ENCODE peak calls at places on chromosome 16, in nine cellular contexts. W is pancreas, P is bronchial epithelial cell, X is dorsolateral prefrontal cortex, R is psoas muscle, E is tibial nerve, G is AG04450, I is spleen, Z is activated B cell treated with CpG ODN at 0.5 μM for 24 hours. A is an unnamed sample.

GRCh38 chr16:51103590-51103989 is 47.5 kb downstream of the SALL1 start:
- DNase-seq in W (no peak), X (no peak), G (no peak), P (no peak), Z (no peak), R (no peak), E (no peak), I (no peak), A (no peak)

GRCh38 chr16:46822270-46822669 is 8.7 kb downstream of the C16orf87 start:
- DNase-seq in P (no peak), Z (no peak), R (no peak), E (no peak), G (peak), W (no peak), I (no peak), X (no peak), A (no peak)

GRCh38 chr16:56673916-56674315 is 4.3 kb downstream of the MT1H start:
- DNase-seq in W (no peak), E (no peak), G (no peak), I (no peak), R (no peak), Z (no peak), P (peak), X (no peak), A (no peak)

GRCh38 chr16:4316103-4316731 is 350 bp downstream of the GLIS2 start:
- DNase-seq in Z (no peak), W (no peak), P (no peak), R (no peak), I (no peak), X (no peak), G (no peak), E (no peak), A (no peak)

GRCh38 chr16:16092925-16093624 is 130.2 kb downstream of the ABCC6 start:
- DNase-seq in R (no peak), W (peak), G (no peak), I (no peak), Z (no peak), P (no peak), X (no peak), E (no peak), A (no peak)

GRCh38 chr16:50613281-50613991 is 65.2 kb downstream of the NKD1 start:
- DNase-seq in G (no peak), Z (no peak), E (no peak), X (no peak), I (no peak), R (no peak), P (no peak), W (no peak), A (no peak)

GRCh38 chr16:19888834-19889233 is 4.2 kb upstream of the GPRC5B start:
- DNase-seq in W (no peak), P (no peak), G (no peak), E (no peak), Z (no peak), R (no peak), X (no peak), I (no peak), A (no peak)

GRCh38 chr16:4624827-4625616 is 396 bp downstream of the MGRN1 start:
- DNase-seq in R (peak), X (peak), I (peak), G (peak), E (no peak), W (peak), P (peak), Z (peak), A (no peak)

GRCh38 chr16:57814896-57815295 is 12.6 kb upstream of the KIFC3 start:
- DNase-seq in E (no peak), Z (no peak), X (no peak), I (no peak), P (no peak), R (no peak), W (no peak), G (no peak), A (no peak)

GRCh38 chr16:5979905-5980550 is 882.4 kb upstream of the EEF2KMT start:
- DNase-seq in G (no peak), Z (no peak), E (no peak), X (no peak), R (no peak), P (no peak), I (no peak), W (no peak), A (no peak)

GRCh38 chr16:57372372-57373116 is at the start of gene CX3CL1:
- DNase-seq in P (peak), Z (no peak), E (no peak), R (peak), I (no peak), W (peak), G (no peak), X (peak), A (peak)

GRCh38 chr16:86072328-86073102 is 173.6 kb downstream of the IRF8 start:
- DNase-seq in Z (no peak), I (peak), X (peak), W (peak), P (peak), R (peak), E (peak), G (peak), A (no peak)

GRCh38 chr16:64910351-64910750 is 211.5 kb downstream of the CDH11 start:
- DNase-seq in I (no peak), W (peak), E (peak), Z (no peak), X (no peak), R (peak), G (peak), P (no peak), A (no peak)

GRCh38 chr16:70470927-70471341 is 16.5 kb downstream of the FCSK start:
- DNase-seq in Z (no peak), E (no peak), P (no peak), W (no peak), I (no peak), G (no peak), R (peak), X (peak), A (no peak)

GRCh38 chr16:58563235-58563634 is 47.9 kb downstream of the SETD6 start:
- DNase-seq in W (no peak), R (no peak), X (no peak), Z (no peak), I (no peak), P (peak), G (peak), E (no peak), A (no peak)

GRCh38 chr16:71460246-71460645 is 1.8 kb downstream of the ZNF23 start:
- DNase-seq in I (no peak), P (peak), W (no peak), R (no peak), X (no peak), Z (no peak), E (no peak), G (peak), A (no peak)

GRCh38 chr16:72763927-72764628 is 283.9 kb downstream of the ZFHX3 start:
- DNase-seq in Z (no peak), P (no peak), R (no peak), G (no peak), E (no peak), I (no peak), W (no peak), X (no peak), A (no peak)

GRCh38 chr16:15055141-15056053 is 477 bp downstream of the NTAN1 start:
- DNase-seq in G (no peak), Z (no peak), I (peak), W (peak), E (no peak), R (peak), X (peak), P (no peak), A (no peak)

GRCh38 chr16:74868501-74868900 is 93.9 kb upstream of the FA2H start:
- DNase-seq in G (no peak), R (no peak), X (no peak), P (peak), Z (no peak), W (no peak), I (no peak), E (no peak), A (no peak)

DNA sequence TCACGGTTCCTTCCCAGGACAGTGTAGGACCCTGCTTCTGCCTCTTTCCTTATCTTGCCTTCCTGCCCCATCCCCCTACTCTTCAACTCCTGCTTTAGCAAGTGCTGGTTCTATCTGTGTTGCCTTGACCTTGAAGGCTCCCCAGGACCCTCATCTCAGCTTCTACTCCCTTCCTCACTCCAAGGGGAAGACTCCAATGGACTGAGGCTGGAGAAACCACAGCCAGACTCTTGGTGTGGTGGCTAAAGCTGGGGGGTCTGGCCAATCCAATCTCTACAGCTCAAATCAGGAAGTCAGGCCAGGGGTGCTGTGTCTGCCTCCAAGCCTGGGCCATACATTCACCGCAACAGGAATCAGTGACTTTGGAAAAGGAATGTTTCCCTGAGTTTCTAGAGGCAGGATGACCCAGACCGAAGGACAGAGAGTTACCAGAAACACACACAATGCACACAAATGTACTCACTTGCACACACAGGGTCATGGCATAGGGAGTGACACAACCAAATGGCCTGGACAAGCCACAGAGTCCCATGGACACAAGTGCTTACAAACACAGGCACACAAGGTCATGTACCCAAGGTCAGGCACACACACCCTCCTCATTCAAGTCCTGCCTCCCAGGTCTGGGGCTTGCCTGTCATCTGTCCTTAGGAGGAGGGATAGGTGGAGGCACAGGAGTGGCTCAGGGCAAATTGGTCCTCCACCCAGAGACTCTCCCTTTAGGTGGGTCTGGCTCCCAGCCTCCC is 1.7 kb upstream of the HSD11B2 start:
- DNase-seq in X (no peak), Z (no peak), I (no peak), R (no peak), E (no peak), W (no peak), G (no peak), P (no peak), A (no peak)
- TF ChIP-seq CTCF in X (no peak), Z (no peak), I (no peak), R (no peak), E (no peak), W (no peak), G (no peak), P (no peak), A (no peak)

GRCh38 chr16:68264128-68265077 is at the start of gene SLC7A6:
- DNase-seq in X (peak), Z (peak), E (peak), R (peak), G (no peak), P (peak), W (peak), I (peak), A (peak)
- TF ChIP-seq CTCF in X (peak), Z (no peak), E (peak), R (peak), G (peak), P (peak), W (peak), I (peak), A (peak)

DNA sequence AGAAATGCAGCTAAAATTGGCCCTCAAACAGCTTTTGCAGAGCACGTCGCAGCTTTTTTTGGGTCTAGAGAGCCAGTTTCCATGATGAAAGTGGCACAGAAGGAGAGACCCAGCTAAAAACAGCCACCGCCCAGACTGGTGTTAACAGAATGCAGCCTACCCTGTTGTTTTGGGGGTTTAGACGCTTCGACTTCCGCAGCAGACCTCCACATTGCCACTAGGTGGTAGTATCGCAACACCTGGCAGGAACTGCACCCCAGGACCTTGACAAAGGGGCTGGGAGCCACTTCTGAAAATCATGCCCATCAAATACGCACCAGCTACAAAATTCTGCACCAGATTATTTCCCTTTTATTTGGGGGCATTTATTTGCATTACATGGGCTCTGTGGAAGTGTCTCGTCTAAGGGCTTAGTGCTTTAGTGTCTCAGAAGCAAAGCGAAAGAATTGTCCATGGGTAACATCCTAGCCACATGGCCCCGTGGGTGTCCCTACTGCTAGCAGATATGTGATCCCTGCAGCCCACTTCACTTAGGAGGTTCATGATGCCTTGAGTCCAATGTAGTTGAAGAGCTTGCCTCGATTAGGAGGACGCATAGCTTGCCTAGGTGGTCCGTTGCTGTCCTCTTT is 167.1 kb downstream of the HAPSTR1 start:
- DNase-seq in P (peak), Z (no peak), X (peak), I (no peak), G (no peak), W (peak), E (no peak), R (peak), A (no peak)
- TF ChIP-seq CTCF in P (peak), Z (no peak), X (peak), I (no peak), G (peak), W (peak), E (peak), R (peak), A (peak)

GRCh38 chr16:89293276-89294143 is 76.0 kb downstream of the ZNF778 start:
- DNase-seq in E (no peak), R (no peak), Z (no peak), X (no peak), G (no peak), P (no peak), W (no peak), I (no peak), A (no peak)
- TF ChIP-seq CTCF in E (no peak), R (no peak), Z (no peak), X (no peak), G (peak), P (no peak), W (no peak), I (no peak), A (peak)

GRCh38 chr16:82439678-82440293 is 187.0 kb upstream of the CDH13 start:
- DNase-seq in X (no peak), W (no peak), P (no peak), I (no peak), G (no peak), E (no peak), Z (no peak), R (no peak), A (no peak)
- TF ChIP-seq CTCF in X (no peak), W (no peak), P (peak), I (no peak), G (peak), E (no peak), Z (no peak), R (no peak), A (peak)

DNA sequence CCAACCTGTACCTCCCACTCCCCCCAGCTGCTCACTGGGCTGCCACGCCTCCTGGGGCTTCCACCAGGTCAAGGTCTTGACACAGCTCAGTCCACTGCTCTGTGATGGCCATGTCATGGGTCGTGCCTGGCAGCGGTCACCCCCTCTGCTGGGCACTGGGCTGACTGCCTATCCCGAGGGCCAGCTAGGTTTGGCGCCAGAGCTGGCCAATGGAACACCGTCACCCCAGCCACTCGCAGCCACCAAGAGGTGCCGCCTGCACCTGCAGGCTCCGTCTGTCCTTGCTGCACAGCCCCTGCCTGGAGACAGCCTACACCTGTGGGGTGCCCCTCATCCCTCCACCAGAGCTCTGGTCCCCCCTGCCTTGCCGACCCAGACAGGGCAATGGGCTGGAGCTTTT is 4.5 kb upstream of the RAB40C start:
- DNase-seq in W (peak), E (no peak), G (no peak), X (no peak), R (no peak), I (peak), P (no peak), Z (no peak), A (no peak)
- TF ChIP-seq CTCF in W (no peak), E (no peak), G (no peak), X (no peak), R (no peak), I (no peak), P (peak), Z (no peak), A (no peak)

DNA sequence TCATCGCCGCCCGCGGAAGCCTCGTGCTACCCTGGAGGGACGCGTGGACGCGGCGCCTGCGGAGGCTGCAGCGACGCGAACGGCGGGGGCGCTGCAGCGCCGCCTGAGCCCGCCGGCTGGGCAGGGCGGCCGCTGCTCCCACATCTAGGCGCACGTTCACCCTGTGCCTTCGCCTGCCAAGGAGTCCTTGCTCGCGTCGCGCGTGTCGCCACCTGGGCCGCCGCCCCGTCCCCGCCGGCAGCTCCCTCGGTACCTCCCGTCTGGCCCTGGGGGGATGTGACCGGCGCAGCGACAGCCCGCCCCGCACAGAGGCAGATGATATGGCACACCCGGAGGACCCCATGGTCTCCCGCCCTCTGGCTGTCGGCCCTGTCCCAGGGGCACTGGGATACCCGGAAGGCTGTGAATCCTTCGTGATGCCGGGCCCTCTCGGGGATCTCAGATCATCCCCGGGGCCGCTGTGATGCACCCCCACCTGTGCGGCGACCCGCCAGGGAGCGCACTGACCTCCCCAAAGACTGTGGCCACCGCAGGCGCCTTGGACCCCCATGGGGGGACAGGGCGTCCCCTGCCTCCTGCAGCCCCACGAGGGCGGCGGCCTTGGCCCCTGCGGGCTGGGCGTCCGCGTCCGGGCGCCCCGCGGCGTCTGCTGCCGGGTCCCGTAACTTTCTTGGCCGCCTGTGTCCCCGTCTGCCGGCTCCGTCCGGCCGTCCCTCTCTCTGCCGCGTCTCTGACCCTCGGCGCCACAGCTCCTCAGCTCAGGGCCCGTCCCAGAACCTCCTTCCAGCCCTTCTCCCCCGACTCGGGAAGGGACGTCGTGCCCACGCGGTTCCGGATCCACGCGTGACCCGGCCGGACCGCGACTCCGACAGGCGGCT is 689 bp upstream of the TBC1D24 start:
- DNase-seq in E (no peak), X (peak), I (peak), W (no peak), R (peak), G (no peak), P (no peak), Z (peak), A (no peak)
- TF ChIP-seq CTCF in E (peak), X (peak), I (no peak), W (no peak), R (peak), G (peak), P (peak), Z (no peak), A (peak)